ENCODE peak calls at places on chromosomes 6 and 20, in six cellular contexts. One of them, this sample, is unnamed.

GRCh38 chr20:51258582-51259175 is 235.8 kb upstream of the KCNG1 start:
- DNase-seq in IMR-90: peak; percentile 17
- DNase-seq in breast epithelium: no peak
- DNase-seq in K562: no peak
- DNase-seq in adrenal gland: no peak
- DNase-seq in transverse colon: no peak
- DNase-seq in this sample: no peak

GRCh38 chr20:8414611-8415274 is 282.7 kb downstream of the PLCB1 start:
- DNase-seq in adrenal gland: no peak
- DNase-seq in transverse colon: no peak
- DNase-seq in breast epithelium: no peak
- DNase-seq in K562: no peak
- DNase-seq in IMR-90: peak; percentile 78
- DNase-seq in this sample: no peak

GRCh38 chr6:169424821-169425240 is 171.2 kb upstream of the THBS2 start:
- DNase-seq in adrenal gland: peak; percentile 95
- DNase-seq in IMR-90: peak; percentile 53
- DNase-seq in K562: no peak
- DNase-seq in transverse colon: no peak
- DNase-seq in breast epithelium: no peak
- DNase-seq in this sample: no peak

GRCh38 chr20:32485770-32486248 is 99.3 kb downstream of the NOL4L start:
- DNase-seq in breast epithelium: no peak
- DNase-seq in IMR-90: no peak
- DNase-seq in transverse colon: no peak
- DNase-seq in K562: no peak
- DNase-seq in adrenal gland: no peak
- DNase-seq in this sample: no peak

GRCh38 chr6:154868143-154868594 is 126.9 kb upstream of the TIAM2 start:
- DNase-seq in K562: peak; percentile 42
- DNase-seq in transverse colon: no peak
- DNase-seq in adrenal gland: no peak
- DNase-seq in breast epithelium: no peak
- DNase-seq in IMR-90: peak; percentile 76
- DNase-seq in this sample: no peak

GRCh38 chr20:44029848-44030230 is 115.2 kb downstream of the TOX2 start:
- DNase-seq in breast epithelium: no peak
- DNase-seq in IMR-90: no peak
- DNase-seq in transverse colon: no peak
- DNase-seq in K562: no peak
- DNase-seq in adrenal gland: no peak
- DNase-seq in this sample: no peak

GRCh38 chr20:23658336-23658735 is 20.6 kb upstream of the CST3 start:
- DNase-seq in K562: no peak
- DNase-seq in transverse colon: no peak
- DNase-seq in IMR-90: no peak
- DNase-seq in adrenal gland: no peak
- DNase-seq in breast epithelium: no peak
- DNase-seq in this sample: no peak

GRCh38 chr6:107763959-107764358 is 60.2 kb downstream of the SCML4 start:
- DNase-seq in transverse colon: no peak
- DNase-seq in IMR-90: peak; percentile 53
- DNase-seq in K562: no peak
- DNase-seq in adrenal gland: no peak
- DNase-seq in breast epithelium: no peak
- DNase-seq in this sample: no peak

GRCh38 chr6:33453361-33454008 is 891 bp upstream of the ZBTB9 start:
- DNase-seq in breast epithelium: no peak
- DNase-seq in IMR-90: no peak
- DNase-seq in transverse colon: no peak
- DNase-seq in adrenal gland: no peak
- DNase-seq in K562: peak; percentile 37
- DNase-seq in this sample: no peak

GRCh38 chr6:2858678-2859324 is 17.1 kb upstream of the SERPINB1 start:
- DNase-seq in breast epithelium: no peak
- DNase-seq in adrenal gland: no peak
- DNase-seq in K562: no peak
- DNase-seq in IMR-90: no peak
- DNase-seq in transverse colon: no peak
- DNase-seq in this sample: no peak

GRCh38 chr20:23514848-23515247 is 23.9 kb downstream of the CST8 start:
- DNase-seq in IMR-90: no peak
- DNase-seq in adrenal gland: no peak
- DNase-seq in breast epithelium: no peak
- DNase-seq in transverse colon: no peak
- DNase-seq in K562: no peak
- DNase-seq in this sample: no peak

GRCh38 chr6:168025831-168026325 is 28.4 kb downstream of the KIF25 start:
- DNase-seq in breast epithelium: no peak
- DNase-seq in transverse colon: no peak
- DNase-seq in adrenal gland: no peak
- DNase-seq in K562: no peak
- DNase-seq in IMR-90: no peak
- DNase-seq in this sample: no peak

GRCh38 chr6:82078286-82078908 is 169.1 kb downstream of the IBTK start:
- DNase-seq in adrenal gland: peak; percentile 7
- DNase-seq in K562: no peak
- DNase-seq in IMR-90: no peak
- DNase-seq in transverse colon: no peak
- DNase-seq in breast epithelium: no peak
- DNase-seq in this sample: no peak

GRCh38 chr6:33886673-33887144 is 82.9 kb upstream of the MLN start:
- DNase-seq in adrenal gland: no peak
- DNase-seq in transverse colon: peak; percentile 58
- DNase-seq in breast epithelium: no peak
- DNase-seq in IMR-90: peak; percentile 41
- DNase-seq in K562: no peak
- DNase-seq in this sample: peak; percentile 71

GRCh38 chr20:21490105-21490504 is 23.8 kb downstream of the NKX2-2 start:
- DNase-seq in K562: no peak
- DNase-seq in transverse colon: no peak
- DNase-seq in IMR-90: peak; percentile 23
- DNase-seq in adrenal gland: no peak
- DNase-seq in breast epithelium: no peak
- DNase-seq in this sample: no peak

GRCh38 chr6:113120577-113121285 is 736.4 kb upstream of the MARCKS start:
- DNase-seq in adrenal gland: peak; percentile 9
- DNase-seq in IMR-90: peak; percentile 93
- DNase-seq in K562: no peak
- DNase-seq in transverse colon: no peak
- DNase-seq in breast epithelium: no peak
- DNase-seq in this sample: no peak

DNA sequence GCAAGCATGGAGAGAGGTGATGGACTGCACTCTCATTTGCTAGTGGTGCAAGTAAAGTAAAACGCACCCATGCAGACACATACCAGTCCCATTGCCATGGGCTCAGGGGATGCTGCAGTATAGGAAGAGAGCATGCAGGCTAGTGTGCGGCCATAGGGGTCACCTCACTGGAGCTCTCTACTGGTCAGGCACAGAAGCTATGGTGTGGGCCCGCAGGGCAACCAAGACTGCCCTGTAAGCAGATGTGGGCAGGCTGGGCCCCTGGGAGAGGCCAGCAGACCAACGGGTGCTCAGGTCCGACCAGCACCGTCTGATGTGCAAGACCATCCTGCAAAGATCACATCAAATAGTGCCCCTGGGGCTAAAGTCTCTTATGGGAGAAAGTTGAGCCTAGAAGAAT is 290.7 kb downstream of the HTR1B start:
- DNase-seq in adrenal gland: no peak
- DNase-seq in IMR-90: no peak
- DNase-seq in K562: no peak
- DNase-seq in transverse colon: no peak
- DNase-seq in breast epithelium: no peak
- DNase-seq in this sample: no peak
- TF ChIP-seq POLR2A in adrenal gland: no peak
- TF ChIP-seq POLR2A in IMR-90: no peak
- TF ChIP-seq POLR2A in K562: no peak
- TF ChIP-seq POLR2A in transverse colon: no peak
- TF ChIP-seq POLR2A in breast epithelium: no peak
- TF ChIP-seq POLR2A in this sample: no peak

GRCh38 chr6:160336200-160336599 is 12.0 kb upstream of the SLC22A3 start:
- DNase-seq in K562: no peak
- DNase-seq in breast epithelium: no peak
- DNase-seq in adrenal gland: no peak
- DNase-seq in transverse colon: no peak
- DNase-seq in IMR-90: no peak
- DNase-seq in this sample: no peak
- TF ChIP-seq POLR2A in K562: no peak
- TF ChIP-seq POLR2A in breast epithelium: no peak
- TF ChIP-seq POLR2A in adrenal gland: no peak
- TF ChIP-seq POLR2A in transverse colon: no peak
- TF ChIP-seq POLR2A in IMR-90: no peak
- TF ChIP-seq POLR2A in this sample: no peak

GRCh38 chr6:35298625-35299140 is 1.1 kb downstream of the DEF6 start:
- DNase-seq in transverse colon: no peak
- DNase-seq in IMR-90: no peak
- DNase-seq in adrenal gland: no peak
- DNase-seq in K562: no peak
- DNase-seq in breast epithelium: no peak
- DNase-seq in this sample: no peak

GRCh38 chr6:35296931-35297330 is 687 bp upstream of the DEF6 start:
- DNase-seq in transverse colon: no peak
- DNase-seq in adrenal gland: no peak
- DNase-seq in breast epithelium: no peak
- DNase-seq in K562: no peak
- DNase-seq in IMR-90: no peak
- DNase-seq in this sample: no peak

GRCh38 chr6:35299674-35300073 is 2.1 kb downstream of the DEF6 start:
- DNase-seq in breast epithelium: no peak
- DNase-seq in transverse colon: peak; percentile 64
- DNase-seq in adrenal gland: peak; percentile 46
- DNase-seq in K562: no peak
- DNase-seq in IMR-90: no peak
- DNase-seq in this sample: no peak

GRCh38 chr6:35295521-35296315 is 1.9 kb upstream of the DEF6 start:
- DNase-seq in transverse colon: no peak
- DNase-seq in K562: no peak
- DNase-seq in breast epithelium: no peak
- DNase-seq in IMR-90: no peak
- DNase-seq in adrenal gland: no peak
- DNase-seq in this sample: no peak

GRCh38 chr6:35297541-35298481 is at the start of gene DEF6:
- DNase-seq in IMR-90: peak; percentile 82
- DNase-seq in transverse colon: peak; percentile 89
- DNase-seq in adrenal gland: peak; percentile 66
- DNase-seq in breast epithelium: peak; percentile 88
- DNase-seq in K562: peak; percentile 95
- DNase-seq in this sample: peak; percentile 20
- TF ChIP-seq POLR2A in IMR-90: no peak
- TF ChIP-seq POLR2A in transverse colon: peak; percentile 70
- TF ChIP-seq POLR2A in adrenal gland: no peak
- TF ChIP-seq POLR2A in breast epithelium: no peak
- TF ChIP-seq POLR2A in K562: peak; percentile 77
- TF ChIP-seq POLR2A in this sample: no peak

DNA sequence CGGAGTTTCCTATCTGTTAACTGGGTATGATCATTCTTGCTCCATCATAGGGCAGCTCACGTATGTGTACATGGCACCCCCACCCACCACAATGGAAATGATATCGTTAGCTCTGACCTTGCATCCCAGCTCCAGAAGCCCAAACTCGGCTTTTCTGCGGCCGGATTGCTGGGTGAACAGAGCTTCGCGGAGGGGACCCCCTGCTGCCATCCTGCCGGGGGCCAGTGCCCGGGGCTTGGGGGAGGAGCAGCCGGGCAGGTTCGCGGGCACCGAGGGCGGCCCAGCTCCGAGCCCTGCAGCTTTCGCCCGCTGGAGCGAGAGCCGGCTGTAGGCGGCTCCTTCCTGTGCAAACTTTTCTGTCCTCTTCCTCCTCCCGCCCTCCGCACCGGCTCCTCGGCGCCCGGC is 24.9 kb upstream of the FUCA2 start:
- DNase-seq in IMR-90: peak; percentile 33
- DNase-seq in adrenal gland: peak; percentile 43
- DNase-seq in transverse colon: peak; percentile 62
- DNase-seq in K562: no peak
- DNase-seq in breast epithelium: peak; percentile 53
- DNase-seq in this sample: peak; percentile 27
- TF ChIP-seq POLR2A in IMR-90: no peak
- TF ChIP-seq POLR2A in adrenal gland: no peak
- TF ChIP-seq POLR2A in transverse colon: peak; percentile 53
- TF ChIP-seq POLR2A in K562: no peak
- TF ChIP-seq POLR2A in breast epithelium: no peak
- TF ChIP-seq POLR2A in this sample: peak; percentile 31

GRCh38 chr6:98487612-98488011 is 346.8 kb upstream of the POU3F2 start:
- DNase-seq in breast epithelium: no peak
- DNase-seq in adrenal gland: no peak
- DNase-seq in IMR-90: no peak
- DNase-seq in transverse colon: no peak
- DNase-seq in K562: no peak
- DNase-seq in this sample: no peak
- TF ChIP-seq POLR2A in breast epithelium: no peak
- TF ChIP-seq POLR2A in adrenal gland: no peak
- TF ChIP-seq POLR2A in IMR-90: no peak
- TF ChIP-seq POLR2A in transverse colon: no peak
- TF ChIP-seq POLR2A in K562: no peak
- TF ChIP-seq POLR2A in this sample: no peak

GRCh38 chr20:35285806-35286076 is 1.2 kb upstream of the EIF6 start:
- DNase-seq in IMR-90: peak; percentile 31
- DNase-seq in transverse colon: no peak
- DNase-seq in adrenal gland: no peak
- DNase-seq in K562: no peak
- DNase-seq in breast epithelium: no peak
- DNase-seq in this sample: no peak

GRCh38 chr20:35286077-35286898 is 1.7 kb upstream of the EIF6 start:
- DNase-seq in breast epithelium: no peak
- DNase-seq in K562: no peak
- DNase-seq in IMR-90: no peak
- DNase-seq in transverse colon: no peak
- DNase-seq in adrenal gland: no peak
- DNase-seq in this sample: no peak

GRCh38 chr20:35284992-35285805 is 627 bp upstream of the EIF6 start:
- DNase-seq in transverse colon: no peak
- DNase-seq in breast epithelium: no peak
- DNase-seq in IMR-90: no peak
- DNase-seq in K562: no peak
- DNase-seq in adrenal gland: no peak
- DNase-seq in this sample: no peak

GRCh38 chr20:35283441-35284266 is 918 bp downstream of the EIF6 start:
- DNase-seq in breast epithelium: no peak
- DNase-seq in transverse colon: no peak
- DNase-seq in adrenal gland: peak; percentile 42
- DNase-seq in IMR-90: no peak
- DNase-seq in K562: no peak
- DNase-seq in this sample: no peak

DNA sequence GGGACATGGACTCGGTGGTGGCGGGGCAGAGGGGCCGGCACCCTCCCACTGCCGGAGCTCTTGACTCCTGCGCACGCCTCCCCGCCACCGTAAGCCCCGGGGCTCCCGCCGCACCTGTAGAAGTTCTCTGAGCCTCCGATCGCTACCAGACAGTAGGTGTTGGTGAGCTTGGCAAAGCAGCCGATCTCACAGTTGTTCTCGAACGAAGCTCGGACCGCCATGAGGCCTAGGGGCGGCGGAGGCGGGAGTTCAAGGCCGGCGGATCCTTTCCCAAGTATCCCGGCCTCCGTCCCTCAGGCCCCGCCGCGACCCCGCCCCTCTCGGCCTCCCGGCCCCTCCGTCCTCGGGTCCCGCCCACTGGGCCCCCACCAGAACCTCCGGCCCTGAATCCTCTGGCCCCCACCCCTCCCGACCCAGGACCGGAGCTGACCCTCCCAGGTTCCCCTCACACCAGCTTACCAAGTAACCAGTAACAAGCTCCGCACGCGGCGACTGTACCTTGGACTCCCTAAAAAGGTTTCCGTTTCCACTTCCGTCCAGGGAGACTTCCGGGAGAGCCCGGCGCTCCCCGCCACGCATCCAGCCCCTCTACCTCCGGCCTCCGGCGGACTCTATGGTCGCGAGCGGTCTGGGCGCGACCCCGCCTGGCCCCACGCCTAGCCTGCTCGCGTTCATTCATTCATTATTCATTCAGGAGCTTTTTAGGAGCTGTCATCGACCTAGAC is at the start of gene EIF6:
- DNase-seq in K562: peak; percentile 97
- DNase-seq in IMR-90: peak; percentile 87
- DNase-seq in transverse colon: peak; percentile 89
- DNase-seq in adrenal gland: peak; percentile 79
- DNase-seq in breast epithelium: peak; percentile 72
- DNase-seq in this sample: peak; percentile 90
- TF ChIP-seq POLR2A in K562: peak; percentile 85
- TF ChIP-seq POLR2A in IMR-90: peak; percentile 86
- TF ChIP-seq POLR2A in transverse colon: peak; percentile 73
- TF ChIP-seq POLR2A in adrenal gland: no peak
- TF ChIP-seq POLR2A in breast epithelium: no peak
- TF ChIP-seq POLR2A in this sample: peak; percentile 63